ENCODE peak calls at places on chromosome 1, in four cellular contexts. Y, E, I and V are unnamed samples. For H3K36me3, the result is how much of the 10 kb centered on the place peaks cover.

GRCh38 chr1:57674803-57675202 is 250.9 kb upstream of the DAB1 start:
- DNase-seq in I (no peak), Y (no peak), E (no peak), V (no peak)

GRCh38 chr1:94597701-94598100 is 56.1 kb upstream of the F3 start:
- DNase-seq in Y (no peak), I (no peak), E (no peak), V (no peak)

GRCh38 chr1:225343618-225344017 is 84.2 kb downstream of the LBR start:
- DNase-seq in E (no peak), I (no peak), Y (peak), V (no peak)

GRCh38 chr1:212683357-212683722 is 16.3 kb downstream of the BATF3 start:
- DNase-seq in Y (no peak), E (no peak), I (peak), V (no peak)

GRCh38 chr1:235941852-235942624 is 75.3 kb upstream of the LYST start:
- DNase-seq in I (peak), E (no peak), Y (no peak), V (no peak)

GRCh38 chr1:5889462-5889861 is 102.8 kb downstream of the NPHP4 start:
- DNase-seq in Y (no peak), E (no peak), I (no peak), V (no peak)

GRCh38 chr1:75129660-75130311 is 4.4 kb upstream of the LHX8 start:
- DNase-seq in Y (no peak), I (no peak), E (no peak), V (no peak)

GRCh38 chr1:44707959-44708831 is 22.8 kb downstream of the RNU5D-1 start:
- DNase-seq in I (no peak), E (no peak), Y (peak), V (no peak)

GRCh38 chr1:18805925-18806849 is 53.3 kb downstream of the TAS1R2 start:
- DNase-seq in E (no peak), Y (no peak), I (no peak), V (no peak)

GRCh38 chr1:180241716-180242544 is 11.9 kb downstream of the LHX4 start:
- DNase-seq in E (no peak), Y (peak), I (no peak), V (no peak)

GRCh38 chr1:221187174-221187573 is 307.9 kb downstream of the HLX start:
- DNase-seq in E (no peak), I (no peak), Y (no peak), V (no peak)

GRCh38 chr1:11039351-11040104 is 7.5 kb downstream of the MASP2 start:
- DNase-seq in E (no peak), Y (no peak), I (no peak), V (no peak)

GRCh38 chr1:246095441-246095840 is 411.6 kb downstream of the SMYD3 start:
- DNase-seq in E (no peak), Y (no peak), I (no peak), V (no peak)

GRCh38 chr1:32242341-32242851 is 4.6 kb upstream of the FAM167B start:
- DNase-seq in E (no peak), Y (no peak), I (no peak), V (no peak)

GRCh38 chr1:79657916-79658662 is 651.6 kb upstream of the ADGRL4 start:
- DNase-seq in Y (no peak), E (no peak), I (no peak), V (no peak)

GRCh38 chr1:169121146-169121923 is 14.8 kb downstream of the ATP1B1 start:
- DNase-seq in I (no peak), E (no peak), Y (no peak), V (no peak)

GRCh38 chr1:2208309-2209239 is 14.0 kb upstream of the FAAP20 start:
- DNase-seq in Y (no peak), I (peak), E (peak), V (peak)

GRCh38 chr1:181676269-181676668 is 193.0 kb downstream of the CACNA1E start:
- DNase-seq in Y (peak), I (no peak), E (peak), V (no peak)

GRCh38 chr1:153780551-153780950 is 5.3 kb downstream of the SLC27A3 start:
- DNase-seq in Y (no peak), E (no peak), I (no peak), V (no peak)

GRCh38 chr1:3717041-3717714 is 35.1 kb upstream of the CCDC27 start:
- DNase-seq in I (no peak), E (no peak), Y (no peak), V (no peak)

GRCh38 chr1:28591708-28592313 is at the start of gene RAB42:
- DNase-seq in I (peak), Y (peak), E (peak), V (peak)

GRCh38 chr1:19074361-19074901 is 118.0 kb upstream of the IFFO2 start:
- DNase-seq in E (no peak), Y (no peak), I (no peak), V (no peak)

GRCh38 chr1:186792870-186793581 is 35.7 kb upstream of the PLA2G4A start:
- DNase-seq in I (no peak), E (no peak), Y (no peak), V (no peak)

GRCh38 chr1:12177999-12178441 is 11.2 kb downstream of the TNFRSF1B start:
- DNase-seq in I (peak), Y (no peak), E (peak), V (peak)

GRCh38 chr1:100309863-100310262 is 42.4 kb upstream of the CDC14A start:
- DNase-seq in I (no peak), Y (no peak), E (no peak), V (no peak)

GRCh38 chr1:210686841-210687240 is 358.1 kb downstream of the HHAT start:
- DNase-seq in E (no peak), Y (no peak), I (no peak), V (no peak)

GRCh38 chr1:119136401-119136800 is 4.1 kb downstream of the WARS2 start:
- DNase-seq in I (no peak), Y (no peak), E (no peak), V (no peak)

DNA sequence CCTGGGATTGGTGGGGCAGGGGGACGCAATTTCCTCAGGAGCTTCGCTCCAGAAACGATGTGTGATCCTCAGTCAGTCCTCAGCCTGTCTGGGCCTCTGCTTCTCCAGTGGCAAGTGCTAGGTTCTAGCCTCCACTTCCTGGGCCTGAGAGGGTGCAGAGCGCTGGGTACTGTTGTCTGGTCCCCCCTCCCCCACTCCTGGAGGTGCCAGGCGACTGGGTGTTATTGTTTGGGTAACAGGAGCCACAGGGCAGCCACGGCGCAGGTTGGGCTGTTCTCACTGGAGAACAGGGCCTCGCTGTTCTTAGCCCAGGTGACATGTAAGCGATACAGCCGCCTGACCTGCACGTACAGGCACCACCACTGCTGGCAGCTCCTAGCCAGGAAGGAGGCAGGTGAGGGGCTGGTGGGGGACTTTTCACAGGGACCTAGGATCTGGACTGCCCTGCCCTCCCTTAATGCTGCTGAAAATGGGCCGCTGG is 2.1 kb downstream of the RPS6KA1 start:
- DNase-seq in I (peak), Y (no peak), E (peak), V (no peak)
- H3K4me3 ChIP-seq in I (peak), Y (no peak), E (peak), V (no peak)

GRCh38 chr1:8404450-8405370 is 86.8 kb downstream of the SLC45A1 start:
- DNase-seq in E (no peak), Y (no peak), I (no peak), V (no peak)
- H3K36me3 ChIP-seq in E (under half), Y (under half), I (under half), V (under half)

DNA sequence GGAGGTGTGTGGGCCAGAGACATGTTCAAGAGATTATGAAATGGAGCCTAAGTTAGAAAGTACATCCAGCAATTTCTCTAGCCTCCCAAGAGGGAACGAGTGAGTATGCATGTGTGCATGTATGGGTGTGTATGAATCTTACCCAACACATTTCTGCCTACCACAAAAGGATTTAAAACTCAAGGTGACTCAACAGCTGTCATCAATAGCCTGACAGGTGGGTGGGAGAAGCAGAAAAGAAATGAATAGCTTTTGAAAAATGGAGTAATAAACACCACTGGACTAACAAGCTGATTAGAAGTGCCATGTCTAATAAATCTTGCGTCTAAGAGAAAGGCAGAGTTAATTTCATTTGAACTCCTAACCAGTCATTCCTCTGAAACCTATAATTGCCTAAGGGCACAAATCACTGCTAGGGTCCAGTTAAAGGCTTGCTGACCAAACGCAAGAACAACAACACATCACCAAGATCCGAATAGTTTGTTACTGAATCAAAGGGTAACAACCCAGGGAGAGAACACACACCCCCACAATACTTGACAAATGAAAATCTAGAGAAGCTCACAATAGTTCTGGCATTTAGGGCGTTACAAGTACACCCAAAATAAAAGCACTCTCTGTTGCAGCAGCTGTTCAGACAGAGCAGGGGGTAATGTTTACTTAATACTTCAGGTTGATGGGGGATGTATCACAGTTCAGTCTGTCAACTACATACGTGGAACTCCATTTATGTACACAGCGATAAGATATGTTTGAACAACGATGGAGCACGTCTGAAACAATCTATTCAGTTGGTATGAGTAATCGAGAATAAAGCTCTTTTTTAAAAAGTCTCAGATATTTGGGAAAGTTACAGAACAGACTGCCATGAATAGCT is 1.4 kb downstream of the KIAA0319L start:
- DNase-seq in I (no peak), Y (no peak), E (no peak), V (no peak)
- TF ChIP-seq EP300 in I (no peak), Y (no peak), E (no peak), V (no peak)

DNA sequence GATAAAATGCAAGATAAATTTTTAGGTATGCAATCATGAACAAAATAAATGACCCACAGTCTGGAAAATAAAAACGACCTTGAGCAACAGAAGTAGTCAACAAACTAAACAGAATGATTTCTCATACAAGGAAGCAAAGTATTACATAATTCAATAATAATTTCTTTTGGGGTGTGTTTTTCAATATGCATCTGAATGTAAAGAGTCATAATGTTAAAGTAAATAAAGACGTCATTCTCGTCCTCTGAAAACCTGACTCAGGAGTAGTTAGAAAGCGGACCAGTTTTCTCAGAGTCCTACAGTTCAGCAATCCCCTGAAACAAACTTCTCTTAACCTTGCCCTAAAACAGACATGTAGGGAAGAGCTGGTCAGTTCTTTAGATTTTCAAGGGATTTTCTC is 18.6 kb downstream of the CDC42BPA start:
- DNase-seq in E (no peak), Y (no peak), I (no peak), V (no peak)
- H3K4me3 ChIP-seq in E (no peak), Y (no peak), I (no peak), V (no peak)

GRCh38 chr1:43577647-43578542 is 47.2 kb downstream of the PTPRF start:
- DNase-seq in I (peak), E (no peak), Y (no peak), V (no peak)
- H3K36me3 ChIP-seq in I (under half), E (half or more), Y (under half), V (under half)

GRCh38 chr1:17731460-17731859 is 23.7 kb upstream of the ACTL8 start:
- DNase-seq in Y (no peak), E (no peak), I (no peak), V (no peak)
- TF ChIP-seq EP300 in Y (no peak), E (no peak), I (no peak), V (no peak)

GRCh38 chr1:151398691-151399065 is 695 bp upstream of the PSMB4 start:
- DNase-seq in I (no peak), E (no peak), Y (no peak), V (no peak)
- H3K4me3 ChIP-seq in I (no peak), E (peak), Y (peak), V (peak)

GRCh38 chr1:155313266-155313665 is 4.6 kb downstream of the FDPS start:
- DNase-seq in I (no peak), E (no peak), Y (no peak), V (no peak)
- H3K36me3 ChIP-seq in I (under half), E (half or more), Y (half or more), V (under half)

GRCh38 chr1:84675631-84676030 is 14.6 kb downstream of the SSX2IP start:
- DNase-seq in Y (no peak), E (no peak), I (no peak), V (no peak)
- TF ChIP-seq EP300 in Y (no peak), E (no peak), I (no peak), V (no peak)

DNA sequence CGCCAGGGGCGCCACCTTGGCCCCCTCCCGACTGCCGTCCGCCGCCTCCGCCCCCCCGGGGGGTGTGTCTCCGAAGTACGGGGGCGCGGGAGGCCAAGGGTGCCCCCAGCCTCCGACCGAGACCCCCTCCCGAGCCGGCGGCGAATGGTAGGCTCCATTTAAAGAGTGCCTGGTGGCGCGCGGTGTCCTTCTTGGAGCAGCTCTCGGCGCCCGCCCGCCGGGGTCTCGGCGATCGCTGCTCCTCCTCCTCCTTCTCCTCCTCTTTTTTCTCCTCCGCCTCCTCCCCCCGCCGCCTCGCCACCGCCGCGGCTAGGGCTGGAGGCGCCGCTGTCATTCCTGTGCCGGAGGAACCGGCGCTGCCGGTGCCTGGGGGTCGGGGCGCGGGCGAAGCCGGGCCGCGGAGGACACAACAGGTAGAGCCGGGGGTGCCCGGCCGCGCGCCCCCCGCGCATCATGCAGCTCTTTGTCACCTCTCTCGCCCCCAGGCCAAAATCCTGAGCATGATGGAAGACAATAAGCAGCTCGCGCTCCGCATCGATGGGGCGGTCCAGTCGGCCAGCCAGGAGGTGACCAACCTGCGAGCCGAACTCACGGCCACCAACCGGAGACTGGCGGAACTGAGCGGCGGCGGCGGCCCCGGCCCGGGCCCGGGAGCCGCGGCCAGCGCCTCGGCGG is at the start of gene KAZN:
- DNase-seq in E (no peak), I (no peak), Y (peak), V (no peak)
- H3K4me3 ChIP-seq in E (peak), I (no peak), Y (peak), V (peak)